ENCODE peak calls at places on chromosomes 12 and 14, in six cellular contexts. Q is gastrocnemius medialis, J is endothelial cell of umbilical vein, L is A549, R is tibial nerve, U is esophagus muscularis mucosa. S is an unnamed sample.

GRCh38 chr12:90120627-90121026 is 412.0 kb upstream of the ATP2B1 start:
- DNase-seq in Q (no peak), J (no peak), L (no peak), R (no peak), U (no peak), S (no peak)

GRCh38 chr12:100229036-100229635 is 28.5 kb downstream of the ACTR6 start:
- DNase-seq in Q (no peak), J (no peak), L (no peak), R (no peak), U (no peak), S (no peak)

GRCh38 chr12:118287728-118288127 is 85.0 kb downstream of the TAOK3 start:
- DNase-seq in Q (no peak), J (no peak), L (no peak), R (no peak), U (no peak), S (no peak)

GRCh38 chr12:74105434-74105833 is 432.2 kb upstream of the ATXN7L3B start:
- DNase-seq in Q (no peak), J (no peak), L (no peak), R (no peak), U (no peak), S (no peak)

GRCh38 chr12:100666588-100666987 is 93.1 kb downstream of the GAS2L3 start:
- DNase-seq in Q (no peak), J (no peak), L (no peak), R (no peak), U (no peak), S (no peak)

GRCh38 chr14:52891800-52892199 is 59.0 kb downstream of the FERMT2 start:
- DNase-seq in Q (no peak), J (no peak), L (no peak), R (no peak), U (no peak), S (no peak)

GRCh38 chr14:101817511-101818001 is 56.0 kb downstream of the PPP2R5C start:
- DNase-seq in Q (no peak), J (no peak), L (no peak), R (no peak), U (peak), S (no peak)

GRCh38 chr14:51704465-51705050 is 52.8 kb downstream of the FRMD6 start:
- DNase-seq in Q (no peak), J (peak), L (no peak), R (no peak), U (no peak), S (no peak)

GRCh38 chr12:32895688-32896437 is 714 bp downstream of the PKP2 start:
- DNase-seq in Q (no peak), J (no peak), L (peak), R (no peak), U (no peak), S (peak)

GRCh38 chr14:32559595-32559994 is 230.5 kb downstream of the AKAP6 start:
- DNase-seq in Q (no peak), J (no peak), L (no peak), R (no peak), U (no peak), S (no peak)

GRCh38 chr12:6697584-6698351 is 2.8 kb downstream of the PIANP start:
- DNase-seq in Q (no peak), J (peak), L (peak), R (no peak), U (no peak), S (no peak)

GRCh38 chr12:49525942-49526341 is 12.9 kb upstream of the KCNH3 start:
- DNase-seq in Q (no peak), J (no peak), L (no peak), R (no peak), U (no peak), S (no peak)

GRCh38 chr12:67155863-67156262 is 113.3 kb upstream of the CAND1 start:
- DNase-seq in Q (no peak), J (no peak), L (no peak), R (no peak), U (no peak), S (no peak)

GRCh38 chr12:91406920-91407341 is 224.3 kb upstream of the DCN start:
- DNase-seq in Q (no peak), J (peak), L (peak), R (no peak), U (no peak), S (no peak)

GRCh38 chr12:89650239-89650638 is 58.4 kb downstream of the ATP2B1 start:
- DNase-seq in Q (no peak), J (no peak), L (no peak), R (no peak), U (no peak), S (no peak)

GRCh38 chr12:24551368-24551767 is 397.5 kb downstream of the BCAT1 start:
- DNase-seq in Q (no peak), J (no peak), L (no peak), R (no peak), U (no peak), S (no peak)

GRCh38 chr14:41285193-41285748 is 321.4 kb upstream of the LRFN5 start:
- DNase-seq in Q (no peak), J (no peak), L (no peak), R (peak), U (no peak), S (no peak)

GRCh38 chr12:128905003-128905544 is 51.8 kb downstream of the GLT1D1 start:
- DNase-seq in Q (no peak), J (no peak), L (no peak), R (no peak), U (no peak), S (peak)

GRCh38 chr12:4438834-4439596 is 6.6 kb downstream of the FGF6 start:
- DNase-seq in Q (no peak), J (no peak), L (no peak), R (no peak), U (peak), S (peak)

GRCh38 chr12:98515368-98516183 is at the start of gene TMPO:
- DNase-seq in Q (peak), J (peak), L (peak), R (peak), U (peak), S (peak)

GRCh38 chr12:53224897-53225634 is 6.9 kb downstream of the RARG start:
- DNase-seq in Q (no peak), J (no peak), L (no peak), R (no peak), U (no peak), S (no peak)

GRCh38 chr12:89976866-89977265 is 268.2 kb upstream of the ATP2B1 start:
- DNase-seq in Q (no peak), J (no peak), L (no peak), R (no peak), U (no peak), S (no peak)

GRCh38 chr12:124727244-124727673 is 136.4 kb downstream of the SCARB1 start:
- DNase-seq in Q (peak), J (peak), L (no peak), R (peak), U (no peak), S (peak)

GRCh38 chr12:75766263-75767160 is 255.1 kb upstream of the KRR1 start:
- DNase-seq in Q (no peak), J (peak), L (peak), R (no peak), U (no peak), S (no peak)

GRCh38 chr12:24133385-24133784 is 183.9 kb upstream of the SOX5 start:
- DNase-seq in Q (no peak), J (no peak), L (no peak), R (no peak), U (no peak), S (no peak)

GRCh38 chr12:68733661-68734071 is 12.3 kb upstream of the SLC35E3 start:
- DNase-seq in Q (no peak), J (no peak), L (no peak), R (no peak), U (no peak), S (no peak)

GRCh38 chr12:77648716-77649115 is 182.0 kb upstream of the NAV3 start:
- DNase-seq in Q (no peak), J (no peak), L (no peak), R (no peak), U (no peak), S (no peak)

GRCh38 chr12:14393736-14394135 is 28.3 kb downstream of the ATF7IP start:
- DNase-seq in Q (no peak), J (peak), L (no peak), R (no peak), U (no peak), S (no peak)

GRCh38 chr12:68560823-68561422 is 49.8 kb upstream of the RAP1B start:
- DNase-seq in Q (no peak), J (no peak), L (no peak), R (no peak), U (no peak), S (no peak)

GRCh38 chr12:117151195-117152031 is 38.9 kb downstream of the FBXO21 start:
- DNase-seq in Q (no peak), J (peak), L (peak), R (peak), U (peak), S (no peak)

GRCh38 chr14:52175982-52176502 is 91.5 kb upstream of the PTGDR start:
- DNase-seq in Q (no peak), J (no peak), L (no peak), R (no peak), U (no peak), S (no peak)

GRCh38 chr12:112963227-112963861 is 15.0 kb upstream of the OAS2 start:
- DNase-seq in Q (no peak), J (no peak), L (no peak), R (no peak), U (peak), S (no peak)

GRCh38 chr14:53865716-53866115 is 90.9 kb downstream of the BMP4 start:
- DNase-seq in Q (no peak), J (no peak), L (no peak), R (no peak), U (no peak), S (no peak)

GRCh38 chr12:30046376-30046775 is 262.6 kb upstream of the TMTC1 start:
- DNase-seq in Q (no peak), J (no peak), L (no peak), R (no peak), U (no peak), S (no peak)

GRCh38 chr14:101506921-101507300 is 54.4 kb upstream of the DIO3 start:
- DNase-seq in Q (no peak), J (no peak), L (no peak), R (no peak), U (no peak), S (peak)

GRCh38 chr12:15546102-15546701 is 223.9 kb downstream of the PTPRO start:
- DNase-seq in Q (no peak), J (no peak), L (no peak), R (no peak), U (no peak), S (no peak)

GRCh38 chr12:106480259-106480658 is 102.5 kb upstream of the RFX4 start:
- DNase-seq in Q (no peak), J (no peak), L (no peak), R (no peak), U (peak), S (no peak)

GRCh38 chr14:69268223-69268622 is 8.3 kb downstream of the GALNT16 start:
- DNase-seq in Q (no peak), J (no peak), L (no peak), R (no peak), U (no peak), S (no peak)

GRCh38 chr12:12648284-12648683 is 36.6 kb downstream of the CREBL2 start:
- DNase-seq in Q (no peak), J (no peak), L (no peak), R (no peak), U (no peak), S (no peak)

GRCh38 chr12:12648951-12649650 is 37.4 kb downstream of the CREBL2 start:
- DNase-seq in Q (no peak), J (no peak), L (no peak), R (no peak), U (no peak), S (no peak)

GRCh38 chr12:12642916-12643315 is 31.2 kb downstream of the CREBL2 start:
- DNase-seq in Q (no peak), J (no peak), L (no peak), R (no peak), U (no peak), S (no peak)

GRCh38 chr12:12646483-12647072 is 34.9 kb downstream of the CREBL2 start:
- DNase-seq in Q (no peak), J (no peak), L (no peak), R (no peak), U (no peak), S (no peak)

GRCh38 chr12:12645485-12645884 is 33.8 kb downstream of the CREBL2 start:
- DNase-seq in Q (no peak), J (peak), L (no peak), R (no peak), U (no peak), S (no peak)
- TF ChIP-seq CTCF in Q (peak), J (peak), L (no peak), R (peak), U (peak), S (peak)

DNA sequence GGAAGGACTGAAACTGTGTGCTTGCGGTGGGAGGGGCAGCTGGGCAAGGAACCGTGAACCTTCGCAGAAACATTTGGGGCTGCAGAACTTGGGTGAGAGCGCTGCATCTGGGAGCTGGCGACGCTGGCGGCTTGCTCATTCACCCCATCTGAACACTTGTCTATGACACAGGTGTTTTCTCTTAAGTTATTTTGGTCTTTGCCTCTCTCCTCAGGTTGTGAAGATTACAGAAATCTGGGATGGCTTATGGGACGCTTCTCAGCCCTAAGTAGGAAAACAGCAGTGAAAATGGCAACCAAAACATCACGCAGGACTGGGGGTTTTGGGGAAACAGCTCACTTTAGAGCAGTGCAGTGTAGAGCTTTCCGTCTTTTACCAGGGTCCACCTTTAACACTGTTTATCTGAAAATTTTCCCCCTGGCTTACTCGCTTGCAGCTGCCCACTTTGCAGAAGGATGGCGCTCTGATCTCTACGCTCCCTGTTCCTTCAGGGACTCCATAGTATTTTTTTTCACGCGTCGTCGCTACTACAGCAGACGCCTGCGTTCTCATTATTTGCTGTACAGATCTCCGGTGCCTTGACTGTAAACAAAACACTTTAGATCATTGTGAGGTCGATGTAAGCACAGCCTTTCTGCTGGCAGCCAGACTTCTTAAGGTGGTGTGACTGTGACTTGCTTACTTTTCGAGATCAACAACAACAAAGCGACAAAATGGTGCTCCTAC is 2.7 kb upstream of the CDKN1B start:
- DNase-seq in Q (no peak), J (peak), L (no peak), R (no peak), U (peak), S (peak)
- TF ChIP-seq POLR2A in Q (peak), J (no peak), L (no peak), R (peak), U (no peak), S (no peak)

GRCh38 chr12:62350554-62350953 is 90.3 kb downstream of the USP15 start:
- DNase-seq in Q (no peak), J (no peak), L (no peak), R (no peak), U (no peak), S (no peak)
- TF ChIP-seq CTCF in Q (no peak), J (no peak), L (no peak), R (no peak), U (no peak), S (no peak)

DNA sequence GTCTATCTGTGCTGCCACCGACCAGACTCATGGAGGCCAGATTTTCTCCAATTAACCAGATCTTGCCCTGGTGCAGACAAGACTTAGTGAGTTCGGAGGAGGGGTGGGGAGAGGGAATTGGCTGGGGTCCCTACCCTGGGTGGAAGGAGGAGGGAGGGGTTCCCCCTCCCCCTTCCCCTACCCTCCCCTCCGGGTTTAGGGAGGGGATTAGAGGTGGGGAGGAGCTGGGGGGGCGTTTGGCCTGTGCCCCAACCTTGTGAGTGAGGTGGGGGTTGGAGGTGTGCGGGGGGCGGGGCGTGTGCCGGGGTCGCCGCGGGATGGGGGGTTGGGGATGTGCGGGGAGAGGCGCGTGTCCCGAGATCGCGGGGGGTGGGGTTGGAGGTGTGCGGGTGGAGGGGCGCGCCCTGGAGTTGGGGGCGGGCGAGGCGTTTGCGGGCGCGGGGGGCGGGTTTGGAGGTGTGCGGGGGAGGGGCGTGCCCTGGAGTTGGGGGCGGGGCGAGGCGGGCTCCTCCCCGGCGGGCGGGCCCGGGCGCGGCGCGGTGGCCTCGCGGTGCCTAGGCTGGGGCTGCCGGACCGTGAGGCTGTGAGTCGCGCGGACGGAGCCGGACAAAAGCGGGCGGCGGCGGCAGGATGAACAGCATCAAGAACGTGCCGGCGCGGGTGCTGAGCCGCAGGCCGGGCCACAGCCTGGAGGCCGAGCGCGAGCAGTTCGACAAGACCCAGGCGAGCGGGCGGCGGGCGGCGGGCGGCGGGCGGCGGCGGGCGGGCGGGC is at the start of gene HIP1R:
- DNase-seq in Q (no peak), J (peak), L (peak), R (no peak), U (no peak), S (peak)
- TF ChIP-seq POLR2A in Q (no peak), J (peak), L (peak), R (no peak), U (no peak), S (no peak)

GRCh38 chr12:127300753-127301152 is 966.2 kb upstream of the TMEM132C start:
- DNase-seq in Q (no peak), J (no peak), L (no peak), R (no peak), U (peak), S (no peak)
- TF ChIP-seq CTCF in Q (no peak), J (no peak), L (no peak), R (no peak), U (no peak), S (no peak)

GRCh38 chr12:3207858-3208257 is 130.7 kb downstream of the TSPAN9 start:
- DNase-seq in Q (no peak), J (no peak), L (no peak), R (no peak), U (no peak), S (no peak)
- TF ChIP-seq POLR2A in Q (no peak), J (no peak), L (no peak), R (no peak), U (no peak), S (no peak)

GRCh38 chr12:101792046-101792931 is 38.5 kb downstream of the GNPTAB start:
- DNase-seq in Q (no peak), J (peak), L (no peak), R (no peak), U (no peak), S (no peak)
- TF ChIP-seq CTCF in Q (no peak), J (no peak), L (peak), R (no peak), U (peak), S (peak)

DNA sequence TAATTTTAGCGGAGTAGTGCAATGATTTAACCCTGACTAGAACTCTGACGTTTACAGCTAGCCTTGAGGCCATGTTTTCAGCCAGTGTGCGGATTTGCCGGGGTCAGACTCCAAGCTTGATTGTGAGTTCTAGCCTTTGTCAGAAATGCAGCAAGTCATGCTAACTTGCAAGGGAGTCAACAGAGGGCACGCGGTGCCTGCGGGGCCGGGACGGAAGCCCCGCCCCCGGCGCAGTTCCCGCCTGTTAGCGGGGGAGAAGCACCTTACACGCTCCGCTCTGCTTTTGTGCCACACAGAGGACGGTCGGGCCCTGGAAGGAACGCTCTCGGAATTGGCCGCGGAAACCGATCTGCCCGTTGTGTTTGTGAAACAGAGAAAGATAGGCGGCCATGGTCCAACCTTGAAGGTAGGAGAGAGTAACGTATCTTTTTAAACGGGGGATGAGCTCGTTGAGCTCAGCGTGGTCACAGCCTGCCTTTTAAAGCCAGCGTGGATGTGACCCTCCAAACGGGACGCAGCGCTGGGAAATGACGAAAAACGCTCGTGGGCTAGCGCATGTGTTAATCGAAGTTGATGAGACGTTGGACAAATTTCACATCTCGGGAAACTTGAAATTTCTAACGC is 14.8 kb upstream of the EID3 start:
- DNase-seq in Q (peak), J (peak), L (peak), R (peak), U (peak), S (peak)
- TF ChIP-seq POLR2A in Q (peak), J (no peak), L (peak), R (peak), U (peak), S (peak)

DNA sequence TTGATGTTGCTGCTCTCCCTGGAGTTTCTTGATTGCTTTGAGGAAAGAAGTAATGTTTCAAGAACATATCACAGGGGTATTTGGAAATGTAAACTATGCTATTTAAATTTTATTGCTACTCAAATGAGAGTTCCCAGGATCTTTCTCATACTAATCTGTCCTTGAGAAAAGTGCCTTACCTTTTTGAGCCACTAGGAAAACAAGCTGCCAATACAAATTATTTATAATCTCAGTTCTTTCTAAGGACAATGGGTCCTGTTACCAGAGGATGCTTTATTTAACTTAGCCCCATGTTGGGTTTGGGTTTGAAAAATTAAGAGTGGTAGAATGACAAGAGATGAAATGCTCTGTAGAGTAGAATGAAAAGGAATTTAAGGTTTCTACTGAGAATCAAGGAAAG is 258.2 kb upstream of the PRKD1 start:
- DNase-seq in Q (no peak), J (no peak), L (no peak), R (no peak), U (no peak), S (no peak)
- TF ChIP-seq CTCF in Q (no peak), J (no peak), L (no peak), R (no peak), U (no peak), S (no peak)